ENCODE peak calls at places on chromosome 22, in seven cellular contexts. K is transverse colon, B is A549, F is tibial nerve, Q is SK-N-SH, S is suprapubic skin, N is HepG2. U is an unnamed sample.

GRCh38 chr22:22058649-22059475 is 76.3 kb upstream of the TOP3B start:
- DNase-seq in F (no peak), B (no peak), S (no peak), N (no peak), Q (no peak), K (no peak), U (no peak)

GRCh38 chr22:32469799-32470212 is 4.8 kb upstream of the FBXO7 start:
- DNase-seq in Q (peak), B (peak), K (peak), F (no peak), S (peak), N (no peak), U (no peak)

GRCh38 chr22:46735747-46736608 is 2.1 kb downstream of the CERK start:
- DNase-seq in N (no peak), Q (peak), F (no peak), K (no peak), S (no peak), B (no peak), U (no peak)

GRCh38 chr22:31230155-31230870 is 18.2 kb downstream of the LIMK2 start:
- DNase-seq in S (no peak), Q (no peak), N (no peak), B (no peak), F (no peak), K (no peak), U (no peak)

GRCh38 chr22:20602589-20603164 is 95.3 kb downstream of the MED15 start:
- DNase-seq in F (no peak), Q (no peak), S (no peak), N (no peak), K (no peak), B (no peak), U (no peak)

GRCh38 chr22:39306456-39307361 is 12.7 kb downstream of the RPL3 start:
- DNase-seq in N (no peak), K (peak), S (peak), F (no peak), B (no peak), Q (peak), U (no peak)

GRCh38 chr22:29208879-29209623 is 3.4 kb downstream of the EMID1 start:
- DNase-seq in N (no peak), S (no peak), F (no peak), Q (peak), B (no peak), K (peak), U (no peak)

GRCh38 chr22:25668437-25668836 is 73.6 kb upstream of the MYO18B start:
- DNase-seq in S (peak), K (no peak), Q (peak), N (peak), B (no peak), F (no peak), U (peak)

GRCh38 chr22:46518038-46518437 is 19.4 kb downstream of the CELSR1 start:
- DNase-seq in K (no peak), F (no peak), B (no peak), N (no peak), Q (no peak), S (peak), U (no peak)

GRCh38 chr22:37358386-37358785 is 68.9 kb downstream of the ELFN2 start:
- DNase-seq in B (no peak), F (no peak), Q (no peak), K (no peak), S (no peak), N (no peak), U (no peak)

GRCh38 chr22:35947794-35948425 is 80.7 kb downstream of the RBFOX2 start:
- DNase-seq in Q (no peak), N (no peak), B (no peak), S (no peak), F (no peak), K (no peak), U (no peak)

GRCh38 chr22:40400173-40400572 is 29.8 kb downstream of the SGSM3 start:
- DNase-seq in S (no peak), K (peak), F (no peak), B (no peak), Q (no peak), N (no peak), U (no peak)

GRCh38 chr22:45948081-45948648 is 28.8 kb downstream of the WNT7B start:
- DNase-seq in B (no peak), F (no peak), K (no peak), Q (peak), N (no peak), S (no peak), U (no peak)

GRCh38 chr22:45574069-45574703 is 71.5 kb downstream of the FBLN1 start:
- DNase-seq in B (no peak), Q (no peak), F (no peak), K (no peak), N (no peak), S (no peak), U (no peak)

GRCh38 chr22:25062378-25063095 is 110.0 kb downstream of the KIAA1671 start:
- DNase-seq in Q (peak), F (no peak), N (no peak), K (peak), B (no peak), S (no peak), U (no peak)

GRCh38 chr22:23565942-23566715 is 14.0 kb downstream of the IGLL1 start:
- DNase-seq in S (peak), Q (peak), B (no peak), N (peak), K (no peak), F (no peak), U (peak)

GRCh38 chr22:39176067-39176621 is 23.7 kb upstream of the CBX7 start:
- DNase-seq in B (no peak), F (peak), N (peak), S (no peak), K (peak), Q (no peak), U (peak)

GRCh38 chr22:36136475-36136874 is 24.1 kb downstream of the APOL3 start:
- DNase-seq in F (no peak), K (no peak), Q (no peak), S (peak), N (no peak), B (no peak), U (no peak)

GRCh38 chr22:46996595-46997310 is 234.3 kb downstream of the TBC1D22A start:
- DNase-seq in K (no peak), S (no peak), B (peak), N (peak), F (no peak), Q (peak), U (no peak)

GRCh38 chr22:46044718-46045458 is 67.9 kb upstream of the WNT7B start:
- DNase-seq in N (no peak), Q (no peak), K (peak), F (no peak), B (no peak), S (peak), U (no peak)

GRCh38 chr22:47062126-47062525 is 299.7 kb downstream of the TBC1D22A start:
- DNase-seq in F (no peak), Q (no peak), N (no peak), S (no peak), K (peak), B (no peak), U (no peak)

GRCh38 chr22:35102663-35103062 is 36.7 kb downstream of the ISX start:
- DNase-seq in B (peak), N (no peak), K (peak), S (no peak), Q (no peak), F (no peak), U (no peak)

GRCh38 chr22:36339171-36340065 is 48.3 kb downstream of the MYH9 start:
- DNase-seq in F (no peak), Q (no peak), B (no peak), S (no peak), N (no peak), K (no peak), U (no peak)

GRCh38 chr22:45878051-45878764 is 98.8 kb downstream of the WNT7B start:
- DNase-seq in K (peak), Q (no peak), F (peak), N (no peak), B (no peak), S (peak), U (no peak)

GRCh38 chr22:23772315-23773246 is at the start of gene MMP11:
- DNase-seq in B (no peak), S (peak), F (no peak), Q (peak), N (no peak), K (peak), U (peak)

GRCh38 chr22:19960491-19961200 is 19.0 kb upstream of the TXNRD2 start:
- DNase-seq in S (no peak), B (no peak), N (no peak), F (no peak), K (no peak), Q (peak), U (no peak)

GRCh38 chr22:38397189-38398097 is 57.6 kb downstream of the KCNJ4 start:
- DNase-seq in N (no peak), K (peak), F (no peak), B (no peak), Q (no peak), S (peak), U (no peak)

GRCh38 chr22:37533995-37534394 is 14.8 kb upstream of the CARD10 start:
- DNase-seq in N (no peak), Q (no peak), S (no peak), F (no peak), B (no peak), K (no peak), U (no peak)

GRCh38 chr22:32340437-32340836 is 17.2 kb upstream of the RFPL3 start:
- DNase-seq in F (no peak), Q (no peak), K (no peak), S (no peak), B (no peak), N (peak), U (peak)

GRCh38 chr22:48756146-48757111 is 1071.2 kb downstream of the BRD1 start:
- DNase-seq in K (peak), S (no peak), F (peak), Q (no peak), B (no peak), N (no peak), U (no peak)

GRCh38 chr22:32868928-32869327 is 67.4 kb downstream of the TIMP3 start:
- DNase-seq in Q (no peak), N (no peak), K (no peak), B (no peak), S (no peak), F (no peak), U (no peak)

GRCh38 chr22:23673826-23674690 is 16.8 kb upstream of the RGL4 start:
- DNase-seq in N (no peak), Q (no peak), B (no peak), K (no peak), S (no peak), F (no peak), U (peak)

GRCh38 chr22:17371446-17371845 is 2.2 kb downstream of the CECR2 start:
- DNase-seq in B (no peak), N (no peak), K (no peak), S (no peak), Q (no peak), F (no peak), U (no peak)

GRCh38 chr22:17370766-17371181 is 1.5 kb downstream of the CECR2 start:
- DNase-seq in S (no peak), B (no peak), N (no peak), Q (no peak), K (no peak), F (no peak), U (no peak)

GRCh38 chr22:17368727-17369552 is at the start of gene CECR2:
- DNase-seq in K (peak), F (no peak), B (no peak), Q (peak), N (no peak), S (no peak), U (peak)

GRCh38 chr22:17369553-17370035 is 334 bp downstream of the CECR2 start:
- DNase-seq in Q (peak), B (no peak), K (peak), N (no peak), S (no peak), F (no peak), U (peak)

GRCh38 chr22:17370036-17370765 is 941 bp downstream of the CECR2 start:
- DNase-seq in B (no peak), Q (peak), K (no peak), N (no peak), F (no peak), S (no peak), U (no peak)
- TF ChIP-seq EP300 in B (no peak), Q (no peak), K (no peak), N (no peak), F (no peak), S (no peak), U (no peak)

GRCh38 chr22:44143117-44143495 is 37.6 kb upstream of the PARVG start:
- DNase-seq in S (no peak), F (no peak), N (no peak), B (no peak), K (peak), Q (no peak), U (no peak)
- TF ChIP-seq EP300 in S (no peak), F (no peak), N (no peak), B (no peak), K (no peak), Q (no peak), U (no peak)

GRCh38 chr22:43185860-43186261 is 1.1 kb downstream of the TTLL12 start:
- DNase-seq in B (peak), F (no peak), K (peak), Q (peak), N (peak), S (no peak), U (peak)

GRCh38 chr22:43183496-43184263 is 3.3 kb downstream of the TTLL12 start:
- DNase-seq in Q (no peak), K (no peak), S (no peak), F (no peak), B (no peak), N (peak), U (no peak)

GRCh38 chr22:43188829-43189545 is 2.1 kb upstream of the TTLL12 start:
- DNase-seq in S (no peak), F (no peak), Q (no peak), K (no peak), N (peak), B (no peak), U (no peak)

GRCh38 chr22:43187171-43188099 is 501 bp upstream of the TTLL12 start:
- DNase-seq in S (peak), K (peak), Q (peak), F (peak), N (peak), B (peak), U (peak)

GRCh38 chr22:43186272-43187170 is at the start of gene TTLL12:
- DNase-seq in S (no peak), N (no peak), K (peak), Q (peak), B (peak), F (no peak), U (peak)
- TF ChIP-seq EP300 in S (no peak), N (no peak), K (no peak), Q (no peak), B (no peak), F (no peak), U (no peak)

DNA sequence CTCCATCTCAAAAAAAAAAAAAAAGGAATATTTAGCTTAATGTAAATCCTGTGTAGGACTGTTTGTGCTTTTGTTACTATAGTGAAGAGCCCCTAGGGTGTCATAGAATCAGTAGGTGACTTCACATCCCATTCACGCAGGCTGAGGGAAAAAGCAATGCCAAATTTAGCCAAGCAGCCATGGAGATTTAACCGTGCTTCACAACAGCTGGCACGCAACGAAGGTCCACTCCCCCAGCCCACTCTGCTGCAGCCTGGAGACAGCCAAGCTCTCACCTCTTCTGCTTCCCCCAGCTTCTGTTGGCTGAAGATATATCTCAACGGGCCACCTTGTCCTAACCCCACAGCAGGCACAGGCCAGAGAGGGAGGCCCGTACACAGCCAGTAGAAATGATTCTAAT is 78.8 kb upstream of the BID start:
- DNase-seq in F (no peak), B (no peak), N (no peak), K (no peak), Q (no peak), S (no peak), U (no peak)
- TF ChIP-seq EP300 in F (no peak), B (no peak), N (no peak), K (no peak), Q (no peak), S (no peak), U (no peak)

DNA sequence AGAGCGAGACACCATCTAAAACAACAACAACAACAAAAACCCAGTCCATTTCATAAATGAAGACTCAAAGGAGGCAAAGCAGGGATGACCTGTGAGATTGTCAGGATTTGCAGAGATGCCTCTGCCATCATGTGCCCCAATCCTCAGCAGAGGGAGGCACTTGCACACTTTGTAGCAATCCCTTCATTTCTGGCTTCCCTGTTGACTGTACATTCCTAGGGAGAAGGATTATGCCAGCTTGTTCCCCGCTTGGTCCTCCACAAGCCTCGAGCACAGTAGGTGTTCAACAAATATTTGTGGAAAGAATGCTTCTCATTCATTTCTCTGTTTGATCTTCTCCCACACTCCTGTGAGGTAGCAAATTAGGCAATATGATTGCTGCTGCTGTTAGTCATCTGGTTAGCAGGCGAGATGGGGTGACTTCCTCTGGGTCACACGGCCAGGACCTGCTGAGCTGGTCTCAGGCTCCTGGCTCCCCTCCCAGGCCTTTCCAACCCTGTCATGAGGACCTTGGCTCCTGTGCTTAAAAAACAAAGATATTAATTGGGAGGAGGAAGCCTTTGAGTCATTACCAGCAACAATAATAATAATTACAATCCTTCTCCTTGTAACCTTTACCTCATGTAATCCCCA is 34.1 kb downstream of the LIF start:
- DNase-seq in Q (peak), B (peak), S (peak), F (peak), N (peak), K (peak), U (peak)
- TF ChIP-seq EP300 in Q (no peak), B (peak), S (no peak), F (peak), N (peak), K (no peak), U (no peak)

GRCh38 chr22:50171319-50171964 is 911 bp downstream of the PANX2 start:
- DNase-seq in S (no peak), F (no peak), N (no peak), Q (no peak), K (no peak), B (no peak), U (no peak)

GRCh38 chr22:50169774-50170341 is 673 bp upstream of the PANX2 start:
- DNase-seq in S (no peak), B (no peak), K (no peak), Q (peak), F (no peak), N (no peak), U (peak)

GRCh38 chr22:50171965-50172421 is 1.5 kb downstream of the PANX2 start:
- DNase-seq in B (no peak), Q (no peak), F (no peak), S (no peak), N (peak), K (no peak), U (peak)

GRCh38 chr22:50169181-50169759 is 1.3 kb upstream of the PANX2 start:
- DNase-seq in F (no peak), Q (peak), N (no peak), S (peak), B (no peak), K (no peak), U (peak)

GRCh38 chr22:50170453-50171318 is at the start of gene PANX2:
- DNase-seq in B (no peak), K (no peak), Q (peak), S (no peak), N (no peak), F (no peak), U (peak)
- TF ChIP-seq EP300 in B (no peak), K (no peak), Q (no peak), S (no peak), N (no peak), F (no peak), U (no peak)

U was measured in ovary.